ENCODE peak calls at places on chromosome 4, in six cellular contexts. B is H1, T is IMR-90, X is H9, O is mesenchymal stem cell, G is neuronal stem cell. Y is an unnamed sample.

GRCh38 chr4:186201535-186202230 is 10.3 kb downstream of the CYP4V2 start:
- DNase-seq in B (peak), T (peak), X (peak), O (peak), G (peak), Y (peak)

GRCh38 chr4:118276551-118276950 is 76.3 kb downstream of the PRSS12 start:
- DNase-seq in B (no peak), T (no peak), X (no peak), O (no peak), G (no peak), Y (no peak)

GRCh38 chr4:123862812-123863211 is 466.2 kb downstream of the SPRY1 start:
- DNase-seq in B (no peak), T (no peak), X (no peak), O (no peak), G (no peak), Y (no peak)

GRCh38 chr4:183758006-183758734 is 99.1 kb downstream of the TRAPPC11 start:
- DNase-seq in B (peak), T (no peak), X (peak), O (no peak), G (peak), Y (peak)

GRCh38 chr4:96326846-96327245 is 487.0 kb downstream of the PDHA2 start:
- DNase-seq in B (no peak), T (no peak), X (no peak), O (no peak), G (no peak), Y (no peak)

GRCh38 chr4:186746581-186746980 is 22.9 kb upstream of the FAT1 start:
- DNase-seq in B (no peak), T (peak), X (no peak), O (peak), G (no peak), Y (no peak)

GRCh38 chr4:170025523-170026252 is 507 bp downstream of the MFAP3L start:
- DNase-seq in B (peak), T (no peak), X (no peak), O (no peak), G (peak), Y (peak)

GRCh38 chr4:76377922-76378321 is 43.0 kb downstream of the CCDC158 start:
- DNase-seq in B (peak), T (peak), X (no peak), O (peak), G (peak), Y (peak)

GRCh38 chr4:99117876-99118693 is 26.0 kb downstream of the ADH4 start:
- DNase-seq in B (no peak), T (peak), X (no peak), O (peak), G (no peak), Y (no peak)

GRCh38 chr4:154822775-154823174 is 41.7 kb downstream of the RBM46 start:
- DNase-seq in B (no peak), T (peak), X (no peak), O (peak), G (no peak), Y (no peak)

GRCh38 chr4:95835672-95836071 is 4.2 kb upstream of the PDHA2 start:
- DNase-seq in B (no peak), T (no peak), X (peak), O (peak), G (peak), Y (peak)

GRCh38 chr4:54233697-54234496 is 4.8 kb downstream of the PDGFRA start:
- DNase-seq in B (peak), T (peak), X (peak), O (peak), G (peak), Y (peak)

GRCh38 chr4:184189966-184190365 is 27.7 kb downstream of the ENPP6 start:
- DNase-seq in B (no peak), T (no peak), X (no peak), O (no peak), G (no peak), Y (no peak)

GRCh38 chr4:153222162-153222789 is 18.0 kb downstream of the TRIM2 start:
- DNase-seq in B (peak), T (peak), X (peak), O (peak), G (peak), Y (peak)

GRCh38 chr4:169366821-169367220 is 96.1 kb upstream of the SH3RF1 start:
- DNase-seq in B (no peak), T (no peak), X (no peak), O (no peak), G (no peak), Y (no peak)

GRCh38 chr4:151459380-151459779 is 50.4 kb downstream of the FHIP1A start:
- DNase-seq in B (no peak), T (no peak), X (no peak), O (no peak), G (no peak), Y (no peak)

GRCh38 chr4:3721186-3721585 is 45.0 kb upstream of the ADRA2C start:
- DNase-seq in B (no peak), T (no peak), X (no peak), O (no peak), G (no peak), Y (no peak)

GRCh38 chr4:7759635-7760034 is 180.0 kb downstream of the AFAP1 start:
- DNase-seq in B (no peak), T (no peak), X (no peak), O (no peak), G (no peak), Y (no peak)

GRCh38 chr4:185093573-185093972 is 49.5 kb upstream of the SLC25A4 start:
- DNase-seq in B (no peak), T (no peak), X (no peak), O (no peak), G (no peak), Y (no peak)

GRCh38 chr4:110634320-110635154 is 11.7 kb upstream of the PITX2 start:
- DNase-seq in B (no peak), T (no peak), X (no peak), O (peak), G (peak), Y (peak)

GRCh38 chr4:54937501-54937900 is 187.9 kb downstream of the KDR start:
- DNase-seq in B (no peak), T (no peak), X (no peak), O (no peak), G (no peak), Y (no peak)

GRCh38 chr4:742742-743311 is 37.2 kb downstream of the PCGF3 start:
- DNase-seq in B (peak), T (peak), X (peak), O (peak), G (peak), Y (peak)

GRCh38 chr4:87038837-87039715 is 104.3 kb downstream of the AFF1 start:
- DNase-seq in B (peak), T (peak), X (peak), O (peak), G (peak), Y (peak)

GRCh38 chr4:40627540-40627939 is 2.1 kb downstream of the RBM47 start:
- DNase-seq in B (no peak), T (no peak), X (no peak), O (no peak), G (no peak), Y (no peak)

GRCh38 chr4:182971702-182972101 is 54.5 kb upstream of the DCTD start:
- DNase-seq in B (no peak), T (no peak), X (no peak), O (no peak), G (no peak), Y (no peak)

GRCh38 chr4:8281519-8282133 is 12.1 kb downstream of the HTRA3 start:
- DNase-seq in B (no peak), T (peak), X (no peak), O (no peak), G (no peak), Y (no peak)

GRCh38 chr4:8061145-8061544 is 97.5 kb downstream of the ABLIM2 start:
- DNase-seq in B (no peak), T (no peak), X (no peak), O (no peak), G (no peak), Y (no peak)

GRCh38 chr4:180909279-180909678 is 1333.9 kb upstream of the TENM3 start:
- DNase-seq in B (peak), T (peak), X (peak), O (no peak), G (peak), Y (peak)

GRCh38 chr4:6913350-6913749 is 3.7 kb downstream of the TBC1D14 start:
- DNase-seq in B (no peak), T (no peak), X (no peak), O (no peak), G (no peak), Y (no peak)

GRCh38 chr4:147103403-147103946 is 157.8 kb upstream of the TTC29 start:
- DNase-seq in B (no peak), T (peak), X (no peak), O (peak), G (no peak), Y (no peak)

GRCh38 chr4:105495667-105496066 is 21.8 kb upstream of the PPA2 start:
- DNase-seq in B (no peak), T (no peak), X (no peak), O (no peak), G (no peak), Y (no peak)

GRCh38 chr4:16126714-16127113 is 42.9 kb upstream of the PROM1 start:
- DNase-seq in B (no peak), T (no peak), X (no peak), O (no peak), G (no peak), Y (no peak)

GRCh38 chr4:78372282-78372988 is 179.1 kb upstream of the ANXA3 start:
- DNase-seq in B (no peak), T (no peak), X (no peak), O (no peak), G (no peak), Y (no peak)

GRCh38 chr4:94939791-94940530 is 182.2 kb downstream of the BMPR1B start:
- DNase-seq in B (no peak), T (peak), X (no peak), O (no peak), G (no peak), Y (no peak)

GRCh38 chr4:150725957-150726523 is 144.1 kb downstream of the MAB21L2 start:
- DNase-seq in B (no peak), T (no peak), X (no peak), O (no peak), G (no peak), Y (no peak)

GRCh38 chr4:108941914-108942379 is 179.1 kb upstream of the ETNPPL start:
- DNase-seq in B (no peak), T (no peak), X (no peak), O (no peak), G (no peak), Y (no peak)

GRCh38 chr4:108943371-108943770 is 180.5 kb upstream of the ETNPPL start:
- DNase-seq in B (no peak), T (no peak), X (no peak), O (no peak), G (no peak), Y (no peak)

GRCh38 chr4:108937066-108937465 is 174.2 kb upstream of the ETNPPL start:
- DNase-seq in B (no peak), T (peak), X (no peak), O (peak), G (no peak), Y (no peak)

GRCh38 chr4:108943971-108944370 is 181.1 kb upstream of the ETNPPL start:
- DNase-seq in B (no peak), T (no peak), X (no peak), O (no peak), G (no peak), Y (peak)

GRCh38 chr4:108940086-108941033 is 177.5 kb upstream of the ETNPPL start:
- DNase-seq in B (no peak), T (peak), X (peak), O (no peak), G (no peak), Y (peak)
- H3K23ac ChIP-seq in B (no peak), T (no peak), X (no peak), O (no peak), G (no peak), Y (no peak)

GRCh38 chr4:139312552-139313332 is 10.5 kb upstream of the NDUFC1 start:
- DNase-seq in B (no peak), T (no peak), X (no peak), O (no peak), G (no peak), Y (no peak)
- H2BK15ac ChIP-seq in B (no peak), T (no peak), X (no peak), O (no peak), G (no peak), Y (no peak)

GRCh38 chr4:42488554-42488953 is 91.3 kb downstream of the SHISA3 start:
- DNase-seq in B (no peak), T (no peak), X (no peak), O (no peak), G (no peak), Y (peak)

GRCh38 chr4:42487230-42487629 is 89.9 kb downstream of the SHISA3 start:
- DNase-seq in B (no peak), T (no peak), X (no peak), O (no peak), G (no peak), Y (no peak)

GRCh38 chr4:42489095-42489494 is 91.8 kb downstream of the SHISA3 start:
- DNase-seq in B (no peak), T (no peak), X (no peak), O (no peak), G (no peak), Y (no peak)

GRCh38 chr4:42488114-42488513 is 90.8 kb downstream of the SHISA3 start:
- DNase-seq in B (no peak), T (no peak), X (no peak), O (no peak), G (no peak), Y (no peak)

DNA sequence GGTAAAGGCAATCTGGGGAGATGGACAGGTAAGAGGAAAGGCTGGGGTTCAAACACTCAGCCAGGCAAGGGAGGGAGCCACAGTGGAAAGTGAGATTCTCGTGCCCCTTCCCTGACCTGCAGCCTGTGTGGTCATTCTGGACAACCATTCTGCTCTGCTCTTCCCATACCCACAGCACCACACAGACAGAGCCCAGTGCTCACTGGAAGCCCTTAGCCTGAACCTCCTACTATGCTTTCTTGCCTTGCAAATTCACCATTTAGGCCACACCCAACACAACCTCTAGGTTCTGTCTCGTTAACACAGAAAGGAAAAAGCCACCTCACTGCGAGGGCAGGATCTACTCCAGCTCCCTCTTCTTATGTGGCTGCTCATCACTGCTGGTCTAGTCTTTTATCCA is 92.7 kb downstream of the SHISA3 start:
- DNase-seq in B (no peak), T (no peak), X (no peak), O (no peak), G (no peak), Y (no peak)
- H3K23ac ChIP-seq in B (no peak), T (no peak), X (no peak), O (no peak), G (no peak), Y (no peak)

GRCh38 chr4:72577211-72577610 is 8.2 kb upstream of the ADAMTS3 start:
- DNase-seq in B (no peak), T (no peak), X (no peak), O (no peak), G (no peak), Y (no peak)
- H2BK15ac ChIP-seq in B (no peak), T (no peak), X (no peak), O (no peak), G (no peak), Y (no peak)

Y was measured in mesendoderm.